ENCODE peak calls at places on chromosomes 11 and 22, in four cellular contexts. V, G, O and L are unnamed samples.

GRCh38 chr11:10409207-10409661 is 45.8 kb upstream of the AMPD3 start:
- DNase-seq in O (no peak), G (no peak), V (no peak), L (peak; percentile 19)

GRCh38 chr22:41565403-41566054 is 4.7 kb downstream of the CSDC2 start:
- DNase-seq in V (peak; percentile 83), G (no peak), O (peak; percentile 89), L (peak; percentile 50)

GRCh38 chr11:12172493-12173013 is 62.2 kb downstream of the MICAL2 start:
- DNase-seq in V (no peak), G (no peak), O (no peak), L (no peak)

GRCh38 chr22:42945736-42946135 is 69.2 kb downstream of the PACSIN2 start:
- DNase-seq in O (no peak), G (no peak), V (peak; percentile 75), L (no peak)

GRCh38 chr22:33393432-33393831 is 335.3 kb upstream of the SYN3 start:
- DNase-seq in G (no peak), V (no peak), O (no peak), L (no peak)

GRCh38 chr11:11555228-11555627 is 66.6 kb downstream of the GALNT18 start:
- DNase-seq in G (no peak), O (no peak), V (no peak), L (no peak)

GRCh38 chr22:39910875-39911601 is 10.2 kb downstream of the GRAP2 start:
- DNase-seq in O (no peak), V (no peak), G (no peak), L (no peak)

GRCh38 chr11:11636671-11637070 is 14.9 kb upstream of the GALNT18 start:
- DNase-seq in V (peak; percentile 31), O (no peak), G (no peak), L (no peak)

GRCh38 chr22:48711669-48712068 is 1116.0 kb downstream of the BRD1 start:
- DNase-seq in O (no peak), G (no peak), V (no peak), L (no peak)

GRCh38 chr11:86999859-87000753 is 37.6 kb upstream of the TMEM135 start:
- DNase-seq in V (peak; percentile 100), O (peak; percentile 60), G (no peak), L (no peak)

GRCh38 chr11:9943346-9944110 is 279.7 kb downstream of the SWAP70 start:
- DNase-seq in O (peak; percentile 94), G (no peak), V (no peak), L (no peak)

GRCh38 chr11:12362857-12363256 is 14.5 kb upstream of the PARVA start:
- DNase-seq in V (no peak), G (no peak), O (no peak), L (no peak)

GRCh38 chr11:17388609-17389204 is at the start of gene KCNJ11:
- DNase-seq in O (no peak), G (no peak), V (peak; percentile 30), L (peak; percentile 71)

GRCh38 chr11:17387811-17388210 is 648 bp downstream of the KCNJ11 start:
- DNase-seq in O (no peak), V (no peak), G (no peak), L (no peak)

GRCh38 chr11:17387280-17387679 is 1.2 kb downstream of the KCNJ11 start:
- DNase-seq in G (no peak), V (no peak), O (no peak), L (no peak)

GRCh38 chr11:17389957-17390649 is 1.6 kb upstream of the KCNJ11 start:
- DNase-seq in O (no peak), V (no peak), G (no peak), L (no peak)

DNA sequence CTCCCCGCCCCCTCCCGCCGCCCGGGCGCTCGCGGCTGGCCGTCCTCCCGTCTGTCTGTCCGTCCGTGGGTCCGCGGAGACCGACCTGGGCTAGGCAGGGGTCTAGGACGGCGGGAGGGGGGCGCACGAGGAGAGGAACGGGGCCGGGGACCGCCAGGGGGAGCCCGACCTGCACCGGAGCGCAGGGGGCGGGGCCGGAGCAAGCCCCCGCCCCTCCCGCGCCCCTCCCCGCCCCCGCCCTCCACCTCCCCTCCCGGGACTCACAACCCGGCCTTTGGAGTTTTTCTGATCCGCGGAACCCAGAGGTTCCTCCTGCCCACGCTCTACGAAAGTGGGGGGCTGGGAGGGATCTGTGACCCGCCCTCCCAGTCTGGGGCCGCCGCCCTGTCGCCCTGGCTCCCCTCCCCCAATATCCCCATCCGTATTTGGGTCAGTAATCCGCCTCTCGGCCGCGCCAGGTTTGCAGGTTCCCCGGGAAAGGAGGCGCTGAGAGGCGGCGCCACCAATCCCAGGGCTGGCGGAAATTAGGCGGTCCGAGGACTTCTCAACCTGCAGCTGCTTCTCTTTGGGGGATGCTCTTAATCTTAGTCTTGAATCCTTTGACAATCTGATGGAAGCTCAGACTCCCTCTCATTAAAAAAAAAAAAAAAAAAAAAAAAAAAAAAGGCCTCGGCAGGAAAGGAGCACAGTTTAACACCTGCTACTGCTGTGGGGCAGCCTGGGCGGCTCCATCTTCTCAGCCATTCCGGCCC is 922 bp upstream of the KCNJ11 start:
- DNase-seq in O (peak; percentile 48), V (peak; percentile 86), G (peak; percentile 77), L (peak; percentile 87)
- H2BK15ac ChIP-seq in O (peak overlapping the region; percentile 31), V (no peak overlapping the region), G (peak overlapping the region; percentile 77), L (no peak overlapping the region)

DNA sequence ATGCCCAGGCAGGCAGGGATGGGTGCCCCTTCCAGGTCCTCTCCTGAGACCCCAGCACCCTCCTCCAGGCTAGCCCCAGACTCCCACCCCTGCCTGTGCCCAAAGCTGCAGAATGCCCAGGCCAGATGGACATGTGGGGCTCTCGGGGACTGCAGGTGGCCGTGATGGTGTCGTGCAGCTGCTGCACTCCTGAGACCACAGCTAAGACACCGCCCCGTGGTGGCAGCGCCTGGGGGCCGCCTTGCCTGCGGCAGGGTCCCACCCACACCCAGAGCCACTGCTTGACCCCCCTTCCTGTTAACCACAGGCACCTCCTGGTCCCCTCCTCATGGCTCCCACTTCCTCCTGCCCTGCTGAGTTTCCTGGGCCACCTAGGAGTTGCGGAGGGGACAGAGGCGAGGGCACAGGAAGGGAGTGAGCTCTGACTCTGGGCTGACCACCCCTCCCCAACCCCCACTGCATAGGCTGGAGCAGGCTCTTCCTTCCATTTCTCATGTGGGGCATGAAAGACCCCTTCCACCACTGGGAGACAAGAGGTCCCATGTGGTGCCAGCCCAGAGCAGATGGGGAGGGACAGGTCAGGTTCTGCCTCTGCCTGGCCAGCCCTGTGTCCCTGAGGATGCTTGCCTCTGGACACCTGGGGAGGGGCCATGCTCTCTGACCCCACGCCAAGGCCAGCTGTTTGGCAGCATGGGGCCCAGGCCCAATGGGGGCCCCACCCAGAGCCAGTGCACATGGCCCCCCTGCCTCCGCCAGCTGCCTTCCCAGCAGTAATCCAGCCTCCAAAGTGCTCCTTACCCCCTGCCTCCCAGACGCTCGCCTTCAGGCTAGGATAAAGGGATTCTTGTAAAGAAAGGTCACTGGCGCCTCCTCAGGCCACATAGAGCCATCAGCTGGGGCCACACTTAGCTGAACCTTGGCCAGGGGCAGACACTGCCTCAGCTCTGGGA is 29.3 kb downstream of the OSBPL5 start:
- DNase-seq in G (peak; percentile 55), O (no peak), V (peak; percentile 86), L (peak; percentile 69)
- H2BK15ac ChIP-seq in G (no peak overlapping the region), O (no peak overlapping the region), V (no peak overlapping the region), L (no peak overlapping the region)

GRCh38 chr11:66371627-66372415 is at the start of gene SLC29A2:
- DNase-seq in V (peak; percentile 98), G (peak; percentile 90), O (peak; percentile 51), L (peak; percentile 98)
- H2BK15ac ChIP-seq in V (peak within 1 kb of the TSS; percentile 14), G (peak within 1 kb of the TSS; percentile 40), O (peak within 1 kb of the TSS; percentile 46), L (no peak within 1 kb of the TSS)

DNA sequence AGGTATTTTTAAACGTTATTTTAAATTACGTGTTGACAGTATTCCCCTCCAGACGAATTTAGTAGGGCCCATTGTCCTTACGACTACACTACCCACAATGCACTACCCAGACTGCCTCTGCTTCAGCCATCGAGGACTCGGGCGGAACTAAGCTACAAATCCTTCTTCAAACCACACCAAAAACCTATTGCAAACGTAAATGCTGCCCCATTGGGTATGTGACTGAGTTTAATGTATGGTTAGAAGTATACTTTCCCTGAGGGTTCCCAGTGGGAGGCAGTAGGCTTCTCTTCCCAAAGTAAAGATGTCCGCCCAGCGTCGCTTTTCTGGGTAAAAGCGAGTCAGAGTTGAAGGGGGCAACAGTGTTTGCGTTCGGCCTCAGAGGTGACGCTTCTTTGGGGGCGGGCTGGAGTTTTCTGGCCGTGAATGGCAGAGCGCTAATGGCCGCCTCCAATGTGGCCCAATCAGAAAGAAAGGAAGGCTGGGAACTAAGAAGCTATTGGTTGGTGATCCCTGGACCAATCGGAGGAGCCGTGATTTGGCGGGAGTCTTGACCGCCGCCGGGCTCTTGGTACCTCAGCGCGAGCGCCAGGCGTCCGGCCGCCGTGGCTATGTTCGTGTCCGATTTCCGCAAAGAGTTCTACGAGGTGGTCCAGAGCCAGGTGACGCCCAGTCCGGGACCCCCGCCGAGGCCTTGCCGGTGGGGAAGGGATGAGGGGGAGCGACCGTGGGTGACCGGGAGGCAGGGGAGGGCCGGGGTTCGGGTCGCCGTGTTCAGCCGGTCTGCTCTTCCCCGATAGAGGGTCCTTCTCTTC is at the start of gene CDC45:
- DNase-seq in V (peak; percentile 99), G (peak; percentile 97), O (peak; percentile 99), L (peak; percentile 98)
- H2BK15ac ChIP-seq in V (no peak within 1 kb of the TSS), G (no peak within 1 kb of the TSS), O (peak within 1 kb of the TSS; percentile 78), L (no peak within 1 kb of the TSS)

GRCh38 chr11:68127791-68128681 is 6.8 kb upstream of the CHKA start:
- DNase-seq in V (peak; percentile 99), G (peak; percentile 78), O (peak; percentile 83), L (peak; percentile 98)
- H2BK15ac ChIP-seq in V (no peak overlapping the region), G (peak overlapping the region; percentile 37), O (peak overlapping the region; percentile 62), L (no peak overlapping the region)

DNA sequence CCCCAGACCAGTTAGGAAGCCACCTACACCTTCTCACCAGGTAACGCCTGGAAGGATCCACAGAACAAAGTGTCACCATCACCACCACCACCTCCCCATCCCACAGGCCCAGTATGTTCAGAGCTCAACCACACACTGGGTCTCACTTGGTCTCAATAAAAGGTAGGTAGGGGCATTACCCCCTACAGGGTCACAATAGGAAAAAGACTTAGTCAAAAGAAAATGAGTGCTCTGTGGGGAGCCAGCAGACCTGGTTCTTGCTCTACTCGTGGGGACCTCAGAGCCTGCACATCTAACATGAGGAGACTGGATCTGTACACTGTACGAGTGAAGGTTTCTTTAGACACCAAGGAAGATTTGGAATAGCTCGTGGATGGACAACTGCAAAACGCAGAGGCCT is 49.3 kb downstream of the HIRA start:
- DNase-seq in V (no peak), O (no peak), G (no peak), L (no peak)
- H2BK15ac ChIP-seq in V (no peak overlapping the region), O (no peak overlapping the region), G (no peak overlapping the region), L (no peak overlapping the region)

DNA sequence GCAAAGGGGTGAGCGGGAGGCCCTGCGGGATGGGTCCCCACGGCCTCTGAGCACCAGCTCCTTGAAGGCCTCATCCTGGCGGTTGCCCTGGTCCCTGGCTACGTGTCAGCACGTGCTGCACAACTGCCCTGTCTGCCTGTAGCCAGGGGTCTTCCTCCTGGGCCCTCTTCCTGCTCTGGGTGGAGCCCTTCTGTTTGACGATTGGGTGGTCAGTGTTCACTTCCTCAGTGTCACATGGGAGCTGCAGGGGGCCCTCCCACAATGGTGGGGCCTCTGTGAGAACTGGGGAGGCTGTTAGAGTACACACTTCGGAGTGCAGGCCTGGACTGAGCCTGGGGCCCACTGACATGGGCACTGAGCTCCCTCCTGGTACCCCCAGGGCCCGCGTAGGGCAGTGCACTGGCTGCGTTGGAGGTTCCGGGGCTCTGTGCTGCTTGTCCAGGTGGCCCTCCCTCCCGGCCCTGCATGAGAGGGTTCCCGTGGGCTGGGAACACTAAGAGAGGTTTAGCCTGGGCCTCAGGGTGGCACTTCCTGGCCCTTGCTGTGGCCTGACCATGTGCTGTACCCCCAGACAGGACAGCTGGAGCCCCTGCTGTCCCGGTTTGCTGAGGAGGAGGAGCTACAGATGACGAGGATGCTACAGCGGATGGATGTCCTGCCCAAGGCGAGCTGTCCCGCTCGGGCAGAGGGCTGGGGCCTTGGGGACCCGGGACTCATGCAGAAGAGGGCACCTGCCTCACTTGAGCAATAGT is 13.8 kb downstream of the DGCR6L start:
- DNase-seq in G (no peak), V (no peak), O (no peak), L (no peak)
- H2BK15ac ChIP-seq in G (no peak overlapping the region), V (no peak overlapping the region), O (no peak overlapping the region), L (no peak overlapping the region)